ENCODE peak calls at places on chromosomes 3 and 15, in seven cellular contexts. One of them, this sample, is unnamed.

GRCh38 chr3:182105875-182106274 is 394.1 kb downstream of the SOX2 start:
- DNase-seq in CD8-positive, alpha-beta T cell: no peak
- DNase-seq in Peyer's patch: no peak
- DNase-seq in Panc1: no peak
- DNase-seq in AG09319: no peak
- DNase-seq in nephron progenitor cell: no peak
- DNase-seq in NB4: no peak
- DNase-seq in this sample: no peak

GRCh38 chr3:17195192-17195611 is 310.4 kb downstream of the PLCL2 start:
- DNase-seq in CD8-positive, alpha-beta T cell: no peak
- DNase-seq in Peyer's patch: peak; percentile 52
- DNase-seq in Panc1: no peak
- DNase-seq in AG09319: peak; percentile 77
- DNase-seq in nephron progenitor cell: no peak
- DNase-seq in NB4: peak; percentile 12
- DNase-seq in this sample: no peak

GRCh38 chr3:153639634-153640033 is 477.6 kb downstream of the RAP2B start:
- DNase-seq in CD8-positive, alpha-beta T cell: no peak
- DNase-seq in Peyer's patch: no peak
- DNase-seq in Panc1: no peak
- DNase-seq in AG09319: no peak
- DNase-seq in nephron progenitor cell: no peak
- DNase-seq in NB4: no peak
- DNase-seq in this sample: no peak

GRCh38 chr3:127448161-127448561 is 142.4 kb downstream of the TPRA1 start:
- DNase-seq in CD8-positive, alpha-beta T cell: no peak
- DNase-seq in Peyer's patch: peak; percentile 22
- DNase-seq in Panc1: no peak
- DNase-seq in AG09319: no peak
- DNase-seq in nephron progenitor cell: no peak
- DNase-seq in NB4: no peak
- DNase-seq in this sample: no peak

GRCh38 chr3:113111308-113111707 is 100.0 kb upstream of the BOC start:
- DNase-seq in CD8-positive, alpha-beta T cell: no peak
- DNase-seq in Peyer's patch: no peak
- DNase-seq in Panc1: no peak
- DNase-seq in AG09319: no peak
- DNase-seq in nephron progenitor cell: no peak
- DNase-seq in NB4: peak; percentile 69
- DNase-seq in this sample: no peak

GRCh38 chr3:47421741-47422649 is 41.2 kb downstream of the PTPN23 start:
- DNase-seq in CD8-positive, alpha-beta T cell: no peak
- DNase-seq in Peyer's patch: peak; percentile 72
- DNase-seq in Panc1: no peak
- DNase-seq in AG09319: no peak
- DNase-seq in nephron progenitor cell: no peak
- DNase-seq in NB4: peak; percentile 61
- DNase-seq in this sample: no peak

GRCh38 chr3:115363071-115363470 is 216.0 kb upstream of the ZBTB20 start:
- DNase-seq in CD8-positive, alpha-beta T cell: no peak
- DNase-seq in Peyer's patch: no peak
- DNase-seq in Panc1: no peak
- DNase-seq in AG09319: no peak
- DNase-seq in nephron progenitor cell: no peak
- DNase-seq in NB4: no peak
- DNase-seq in this sample: no peak

GRCh38 chr3:146646251-146646650 is 41.1 kb upstream of the PLSCR5 start:
- DNase-seq in CD8-positive, alpha-beta T cell: no peak
- DNase-seq in Peyer's patch: no peak
- DNase-seq in Panc1: no peak
- DNase-seq in AG09319: no peak
- DNase-seq in nephron progenitor cell: no peak
- DNase-seq in NB4: peak; percentile 63
- DNase-seq in this sample: no peak

GRCh38 chr3:138434875-138435772 is 708 bp downstream of the ESYT3 start:
- DNase-seq in CD8-positive, alpha-beta T cell: no peak
- DNase-seq in Peyer's patch: no peak
- DNase-seq in Panc1: no peak
- DNase-seq in AG09319: no peak
- DNase-seq in nephron progenitor cell: peak; percentile 46
- DNase-seq in NB4: peak; percentile 38
- DNase-seq in this sample: no peak

GRCh38 chr3:138439646-138440045 is 5.2 kb downstream of the ESYT3 start:
- DNase-seq in CD8-positive, alpha-beta T cell: no peak
- DNase-seq in Peyer's patch: peak; percentile 11
- DNase-seq in Panc1: no peak
- DNase-seq in AG09319: no peak
- DNase-seq in nephron progenitor cell: no peak
- DNase-seq in NB4: no peak
- DNase-seq in this sample: no peak

GRCh38 chr3:138438896-138439295 is 4.5 kb downstream of the ESYT3 start:
- DNase-seq in CD8-positive, alpha-beta T cell: no peak
- DNase-seq in Peyer's patch: peak; percentile 18
- DNase-seq in Panc1: no peak
- DNase-seq in AG09319: no peak
- DNase-seq in nephron progenitor cell: no peak
- DNase-seq in NB4: peak; percentile 59
- DNase-seq in this sample: no peak

GRCh38 chr3:138435840-138436239 is 1.4 kb downstream of the ESYT3 start:
- DNase-seq in CD8-positive, alpha-beta T cell: no peak
- DNase-seq in Peyer's patch: no peak
- DNase-seq in Panc1: no peak
- DNase-seq in AG09319: no peak
- DNase-seq in nephron progenitor cell: no peak
- DNase-seq in NB4: no peak
- DNase-seq in this sample: no peak

DNA sequence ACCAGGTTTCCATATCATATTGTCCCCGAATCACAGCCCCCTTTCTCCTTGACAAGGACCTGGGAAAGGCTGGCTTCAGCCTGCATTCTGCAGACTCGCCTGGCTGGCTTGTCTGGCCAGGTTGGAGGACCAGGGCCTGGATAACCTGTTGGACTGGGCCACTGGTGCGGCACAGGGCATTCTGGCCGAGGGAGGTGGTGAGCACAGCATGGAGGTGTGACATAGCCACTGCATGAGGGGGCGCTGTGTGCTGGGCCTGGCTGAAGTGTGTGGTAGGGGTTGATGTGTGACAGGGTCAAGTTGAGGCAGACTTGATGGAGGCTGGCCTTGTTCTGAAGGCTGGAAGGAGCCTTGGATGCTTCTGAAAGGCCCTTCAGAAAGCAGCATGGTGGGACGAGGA is 2.9 kb downstream of the ESYT3 start:
- DNase-seq in CD8-positive, alpha-beta T cell: no peak
- DNase-seq in Peyer's patch: peak; percentile 42
- DNase-seq in Panc1: no peak
- DNase-seq in AG09319: no peak
- DNase-seq in nephron progenitor cell: no peak
- DNase-seq in NB4: no peak
- DNase-seq in this sample: no peak
- TF ChIP-seq CTCF in CD8-positive, alpha-beta T cell: no peak
- TF ChIP-seq CTCF in Peyer's patch: no peak
- TF ChIP-seq CTCF in Panc1: no peak
- TF ChIP-seq CTCF in AG09319: no peak
- TF ChIP-seq CTCF in nephron progenitor cell: no peak
- TF ChIP-seq CTCF in NB4: no peak
- TF ChIP-seq CTCF in this sample: no peak

DNA sequence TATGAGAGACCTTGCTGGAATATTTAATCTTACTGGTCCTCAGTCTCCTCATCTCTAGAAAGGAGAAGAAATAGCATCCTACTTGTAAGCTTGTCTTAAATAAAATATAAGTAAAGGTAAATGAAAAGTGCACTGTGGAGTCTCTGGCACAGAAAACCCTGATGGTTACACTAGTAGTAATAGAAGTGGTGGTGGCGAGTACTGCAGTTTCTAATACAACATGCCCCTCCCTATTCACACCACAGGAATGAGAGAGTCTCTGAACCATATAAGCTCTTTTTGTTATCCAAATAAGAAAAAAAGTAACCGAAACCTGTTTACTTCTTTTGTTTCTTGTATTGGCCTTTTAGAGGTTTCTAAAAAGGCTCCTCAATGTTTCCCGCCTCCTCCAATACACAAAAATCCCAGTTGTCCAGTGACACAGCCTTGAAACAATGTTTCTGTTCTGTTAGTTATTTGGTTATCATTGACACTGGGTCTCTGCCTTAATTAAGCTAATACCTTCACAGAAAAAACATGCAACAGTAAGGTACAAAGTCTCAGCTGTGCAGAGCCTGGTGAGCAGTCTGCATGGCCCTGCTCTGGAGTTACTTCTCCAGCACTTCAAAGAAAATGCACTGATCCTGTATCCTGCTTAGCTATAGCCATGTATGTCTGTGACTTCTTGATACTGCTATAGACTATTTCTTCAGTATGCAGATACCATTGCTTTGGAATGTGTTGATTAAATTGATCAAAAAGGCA is 315.7 kb upstream of the IL12A start:
- DNase-seq in CD8-positive, alpha-beta T cell: no peak
- DNase-seq in Peyer's patch: no peak
- DNase-seq in Panc1: no peak
- DNase-seq in AG09319: no peak
- DNase-seq in nephron progenitor cell: no peak
- DNase-seq in NB4: no peak
- DNase-seq in this sample: no peak
- TF ChIP-seq CTCF in CD8-positive, alpha-beta T cell: no peak
- TF ChIP-seq CTCF in Peyer's patch: no peak
- TF ChIP-seq CTCF in Panc1: no peak
- TF ChIP-seq CTCF in AG09319: no peak
- TF ChIP-seq CTCF in nephron progenitor cell: no peak
- TF ChIP-seq CTCF in NB4: no peak
- TF ChIP-seq CTCF in this sample: no peak

DNA sequence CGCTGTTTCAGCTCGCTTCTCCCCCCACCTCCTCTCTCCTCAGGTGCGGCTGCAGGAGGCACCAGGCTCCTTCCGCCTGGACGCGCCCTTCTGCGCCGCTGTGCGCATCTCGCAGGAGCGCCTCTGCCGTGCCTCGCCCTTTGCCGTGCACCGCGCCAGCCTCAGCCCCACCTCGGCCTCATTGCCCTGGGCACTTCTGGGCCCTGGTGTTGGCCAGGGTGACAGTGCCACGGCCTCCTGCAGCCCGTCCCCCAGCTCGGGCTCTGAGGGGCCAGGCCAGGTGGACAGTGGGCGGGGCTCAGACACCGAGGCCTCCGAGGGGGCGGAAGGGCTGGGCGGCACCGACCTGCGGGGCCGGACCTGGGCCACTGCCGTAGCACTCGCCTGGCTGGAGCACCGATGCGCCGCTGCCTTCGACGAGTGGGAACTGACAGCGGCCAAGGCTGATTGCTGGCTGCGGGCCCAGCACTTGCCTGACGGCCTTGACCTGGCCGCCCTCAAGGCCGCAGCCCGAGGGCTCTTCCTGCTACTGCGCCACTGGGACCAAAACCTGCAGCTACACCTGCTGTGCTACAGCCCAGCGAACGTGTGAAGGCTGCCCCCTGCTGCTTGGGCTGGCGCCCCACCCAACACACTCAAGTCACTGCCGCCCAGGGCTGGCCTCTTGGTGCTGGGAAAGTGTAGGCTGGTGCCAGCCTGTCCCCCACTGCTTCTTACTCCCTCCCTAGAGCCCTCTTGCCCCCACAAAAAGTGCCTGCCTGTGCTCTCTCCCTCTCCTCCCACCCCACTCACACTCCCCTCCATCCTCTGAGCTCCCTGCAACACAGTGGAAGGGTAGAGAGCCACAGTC is 7.1 kb downstream of the ALG3 start:
- DNase-seq in CD8-positive, alpha-beta T cell: no peak
- DNase-seq in Peyer's patch: peak; percentile 73
- DNase-seq in Panc1: no peak
- DNase-seq in AG09319: no peak
- DNase-seq in nephron progenitor cell: peak; percentile 28
- DNase-seq in NB4: peak; percentile 46
- DNase-seq in this sample: no peak
- TF ChIP-seq CTCF in CD8-positive, alpha-beta T cell: no peak
- TF ChIP-seq CTCF in Peyer's patch: peak; percentile 33
- TF ChIP-seq CTCF in Panc1: peak; percentile 82
- TF ChIP-seq CTCF in AG09319: peak; percentile 43
- TF ChIP-seq CTCF in nephron progenitor cell: peak; percentile 22
- TF ChIP-seq CTCF in NB4: peak; percentile 10
- TF ChIP-seq CTCF in this sample: no peak

GRCh38 chr3:87261925-87262324 is 14.5 kb downstream of the POU1F1 start:
- DNase-seq in CD8-positive, alpha-beta T cell: no peak
- DNase-seq in Peyer's patch: no peak
- DNase-seq in Panc1: no peak
- DNase-seq in AG09319: no peak
- DNase-seq in nephron progenitor cell: no peak
- DNase-seq in NB4: no peak
- DNase-seq in this sample: no peak

DNA sequence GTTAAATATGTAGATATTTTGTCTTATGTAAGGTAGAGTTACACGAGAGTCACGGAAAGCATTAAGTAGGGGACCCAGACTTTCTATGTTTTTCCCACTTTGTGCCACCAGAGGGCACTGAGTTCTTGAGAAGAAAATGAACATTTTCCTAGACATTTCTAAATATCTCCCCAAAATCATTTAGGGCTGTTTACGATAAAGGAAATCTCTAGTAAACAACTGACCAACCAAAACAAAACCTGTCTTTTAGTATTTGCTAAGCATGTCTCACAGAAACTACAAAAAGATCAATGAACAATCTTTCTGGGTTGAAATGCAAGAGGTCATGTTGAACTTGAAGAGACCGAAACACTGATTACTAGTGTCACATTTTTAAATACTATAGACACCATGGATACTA is 16.1 kb downstream of the POU1F1 start:
- DNase-seq in CD8-positive, alpha-beta T cell: peak; percentile 48
- DNase-seq in Peyer's patch: peak; percentile 67
- DNase-seq in Panc1: peak; percentile 27
- DNase-seq in AG09319: peak; percentile 3
- DNase-seq in nephron progenitor cell: peak; percentile 58
- DNase-seq in NB4: peak; percentile 49
- DNase-seq in this sample: no peak
- TF ChIP-seq CTCF in CD8-positive, alpha-beta T cell: peak; percentile 61
- TF ChIP-seq CTCF in Peyer's patch: peak; percentile 68
- TF ChIP-seq CTCF in Panc1: peak; percentile 66
- TF ChIP-seq CTCF in AG09319: peak; percentile 72
- TF ChIP-seq CTCF in nephron progenitor cell: peak; percentile 77
- TF ChIP-seq CTCF in NB4: peak; percentile 53
- TF ChIP-seq CTCF in this sample: peak; percentile 74

GRCh38 chr15:45180201-45180600 is 7.6 kb downstream of the SHF start:
- DNase-seq in CD8-positive, alpha-beta T cell: peak; percentile 37
- DNase-seq in Peyer's patch: no peak
- DNase-seq in Panc1: no peak
- DNase-seq in AG09319: no peak
- DNase-seq in nephron progenitor cell: no peak
- DNase-seq in NB4: peak; percentile 67
- DNase-seq in this sample: peak; percentile 54
- TF ChIP-seq CTCF in CD8-positive, alpha-beta T cell: no peak
- TF ChIP-seq CTCF in Peyer's patch: no peak
- TF ChIP-seq CTCF in Panc1: no peak
- TF ChIP-seq CTCF in AG09319: no peak
- TF ChIP-seq CTCF in nephron progenitor cell: no peak
- TF ChIP-seq CTCF in NB4: no peak
- TF ChIP-seq CTCF in this sample: no peak

DNA sequence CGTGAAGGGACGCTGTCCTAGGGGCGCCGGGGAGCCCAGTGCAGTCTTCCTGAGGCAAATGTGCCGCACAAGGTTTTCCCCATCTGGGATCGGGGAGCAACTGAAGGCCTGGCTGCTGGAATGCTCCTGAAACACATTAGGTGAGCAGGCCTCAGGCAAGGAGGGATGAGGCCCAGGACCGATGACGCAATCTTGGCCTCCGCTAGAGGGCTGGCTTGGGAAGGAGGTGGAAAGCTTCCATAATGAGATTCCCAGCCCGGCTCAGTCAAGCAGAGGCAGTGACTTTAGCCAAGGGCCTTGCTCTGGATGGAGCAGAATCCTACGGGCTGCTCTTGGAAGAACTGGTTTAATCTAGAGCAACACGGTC is 50.8 kb downstream of the CPN2 start:
- DNase-seq in CD8-positive, alpha-beta T cell: no peak
- DNase-seq in Peyer's patch: peak; percentile 62
- DNase-seq in Panc1: no peak
- DNase-seq in AG09319: no peak
- DNase-seq in nephron progenitor cell: peak; percentile 63
- DNase-seq in NB4: no peak
- DNase-seq in this sample: no peak
- TF ChIP-seq CTCF in CD8-positive, alpha-beta T cell: no peak
- TF ChIP-seq CTCF in Peyer's patch: no peak
- TF ChIP-seq CTCF in Panc1: no peak
- TF ChIP-seq CTCF in AG09319: peak; percentile 13
- TF ChIP-seq CTCF in nephron progenitor cell: no peak
- TF ChIP-seq CTCF in NB4: no peak
- TF ChIP-seq CTCF in this sample: no peak